ENCODE peak calls at places on chromosomes 3 and 15, in eight cellular contexts. B is stomach, S is pancreas, N is psoas muscle, X is heart right ventricle, H is uterus, F is cardiac muscle cell, C is breast epithelium. P is an unnamed sample. For H3K9me3, the result is how much of the 10 kb centered on the place peaks cover.

GRCh38 chr3:160098946-160099626 is 110.5 kb downstream of the IL12A start:
- DNase-seq in B (no peak), S (no peak), N (no peak), X (no peak), H (no peak), F (no peak), C (no peak), P (no peak)

GRCh38 chr3:10783360-10784346 is 32.4 kb upstream of the SLC6A11 start:
- DNase-seq in B (no peak), S (no peak), N (no peak), X (no peak), H (no peak), F (peak), C (no peak), P (no peak)

GRCh38 chr3:184880616-184881015 is 68.7 kb downstream of the VPS8 start:
- DNase-seq in B (no peak), S (no peak), N (no peak), X (no peak), H (no peak), F (no peak), C (no peak), P (no peak)

GRCh38 chr15:66905954-66906353 is 159.4 kb upstream of the SMAD3 start:
- DNase-seq in B (no peak), S (no peak), N (no peak), X (no peak), H (no peak), F (no peak), C (no peak), P (no peak)

GRCh38 chr15:101308604-101309435 is 13.8 kb upstream of the SNRPA1 start:
- DNase-seq in B (peak), S (no peak), N (no peak), X (no peak), H (peak), F (no peak), C (no peak), P (no peak)

GRCh38 chr15:92846716-92847115 is 53.4 kb upstream of the CHD2 start:
- DNase-seq in B (no peak), S (no peak), N (no peak), X (no peak), H (no peak), F (peak), C (no peak), P (no peak)

GRCh38 chr3:53820756-53821580 is 25.3 kb downstream of the CHDH start:
- DNase-seq in B (peak), S (peak), N (peak), X (no peak), H (no peak), F (no peak), C (peak), P (no peak)

GRCh38 chr3:56494679-56495322 is 26.5 kb upstream of the ERC2 start:
- DNase-seq in B (peak), S (peak), N (peak), X (peak), H (peak), F (peak), C (peak), P (peak)

GRCh38 chr15:99076555-99077308 is 28.1 kb upstream of the SYNM start:
- DNase-seq in B (peak), S (no peak), N (no peak), X (peak), H (peak), F (peak), C (peak), P (peak)

GRCh38 chr15:77446840-77447390 is 26.2 kb downstream of the HMG20A start:
- DNase-seq in B (no peak), S (no peak), N (no peak), X (no peak), H (no peak), F (no peak), C (no peak), P (no peak)

GRCh38 chr15:50707878-50708427 is 21.4 kb upstream of the TRPM7 start:
- DNase-seq in B (no peak), S (no peak), N (no peak), X (no peak), H (no peak), F (no peak), C (no peak), P (no peak)

DNA sequence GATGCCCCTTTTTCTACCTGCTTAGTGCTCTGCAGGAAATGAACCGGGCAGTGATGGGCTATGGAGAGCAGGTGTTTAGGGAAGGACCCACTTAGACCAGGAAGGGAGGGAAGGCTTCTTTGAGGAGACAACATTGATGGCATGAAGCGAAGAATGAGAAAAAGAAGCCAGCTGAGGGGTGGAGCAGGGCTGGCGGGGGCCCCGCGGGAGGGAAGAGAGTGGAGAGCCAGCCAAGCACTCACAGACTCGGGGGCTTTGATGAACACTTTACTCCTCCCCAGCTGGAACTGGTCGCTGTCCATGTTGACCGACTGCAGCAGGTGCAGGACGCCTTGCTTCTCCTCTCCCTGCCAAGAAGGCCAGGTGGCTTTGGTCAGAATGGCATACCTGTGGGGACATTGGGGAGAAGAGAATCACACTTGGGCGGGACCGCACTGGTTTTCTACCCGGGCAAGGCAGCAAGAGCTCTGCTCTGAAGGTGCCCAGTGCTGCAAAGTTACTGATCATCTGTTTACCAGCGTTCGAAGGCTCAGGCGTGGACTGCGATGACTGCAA is 28.4 kb upstream of the LDHAL6B start:
- DNase-seq in B (no peak), S (no peak), N (peak), X (no peak), H (no peak), F (no peak), C (no peak), P (no peak)
- H3K27ac ChIP-seq in B (no peak), S (no peak), N (peak), X (no peak), H (no peak), F (no peak), C (peak), P (no peak)

DNA sequence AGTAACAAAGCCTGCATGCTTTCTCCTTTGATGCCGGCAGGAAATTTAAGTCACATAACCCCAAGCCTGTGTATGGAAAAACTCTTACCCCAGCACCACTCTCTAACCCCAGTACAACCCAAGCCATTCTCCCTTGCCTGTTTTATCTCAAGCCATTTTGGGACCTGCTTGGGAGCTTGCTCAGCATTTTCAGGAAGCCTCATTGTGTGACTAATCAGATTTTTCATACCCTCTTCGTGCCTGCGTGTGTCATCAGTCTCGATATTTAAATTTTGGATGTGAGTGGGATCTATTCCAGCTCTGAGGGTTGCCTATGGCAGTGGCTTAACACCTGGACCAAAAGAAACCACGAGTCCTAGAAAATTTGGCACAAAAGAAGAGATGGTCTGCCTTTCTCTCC is 426.2 kb downstream of the SQOR start:
- DNase-seq in B (no peak), S (no peak), N (no peak), X (no peak), H (no peak), F (no peak), C (no peak), P (no peak)
- H3K9me3 ChIP-seq in B (under half), S (under half), N (under half), X (under half), H (under half), F (under half), C (under half), P (under half)

DNA sequence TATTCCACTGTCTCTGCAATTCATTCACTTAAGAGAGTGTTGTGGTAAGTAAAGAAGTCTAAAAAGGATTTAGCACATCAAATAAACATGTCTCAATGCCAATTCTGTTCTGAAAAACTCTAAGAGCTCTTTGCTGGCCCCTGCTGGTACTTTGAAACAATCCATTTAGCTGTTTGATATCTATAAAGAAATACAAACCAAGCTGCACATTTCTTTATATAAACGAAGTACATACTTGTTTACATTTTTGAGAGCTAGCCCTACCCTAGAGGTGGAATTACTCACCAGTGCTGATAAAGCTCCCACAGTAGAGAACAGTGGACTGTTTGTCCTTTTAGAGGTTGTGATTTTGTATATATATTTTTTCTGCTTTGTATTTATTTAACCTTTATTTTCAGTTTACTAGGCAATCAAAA is 75.5 kb downstream of the NEDD4 start:
- DNase-seq in B (peak), S (no peak), N (no peak), X (peak), H (no peak), F (peak), C (no peak), P (no peak)
- TF ChIP-seq CTCF in B (peak), S (no peak), N (peak), X (peak), H (peak), F (peak), C (peak), P (peak)

DNA sequence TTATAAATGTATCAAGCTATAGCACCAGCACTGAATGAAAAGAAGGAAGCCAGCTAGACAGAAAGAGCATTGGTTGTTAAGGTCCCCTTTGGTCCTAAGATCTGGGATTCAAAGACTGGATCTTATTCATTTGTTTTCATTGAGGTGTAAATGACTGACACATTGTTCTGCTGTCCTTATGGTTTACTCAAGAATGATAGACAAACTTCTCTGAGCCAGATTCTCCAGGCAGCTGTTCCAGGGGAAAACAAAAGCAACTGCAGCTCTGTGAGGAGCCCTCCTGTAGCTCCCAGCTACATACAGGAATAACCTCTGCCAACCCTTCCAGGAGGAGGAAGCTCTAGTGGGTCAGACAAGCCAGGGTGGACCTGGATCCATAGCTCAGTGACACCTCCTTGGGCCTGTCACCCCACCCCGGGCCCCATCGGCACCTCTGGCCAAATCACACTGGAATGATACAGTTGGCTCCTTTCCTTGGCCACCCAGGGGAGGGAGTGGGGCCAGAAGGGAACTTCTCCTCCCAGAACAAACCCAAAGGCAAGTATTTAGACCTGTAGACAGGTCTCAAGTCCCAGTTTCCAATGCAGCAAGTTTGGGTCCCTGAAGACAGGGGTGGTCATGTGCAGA is 57.8 kb downstream of the ZNF621 start:
- DNase-seq in B (no peak), S (no peak), N (no peak), X (no peak), H (no peak), F (no peak), C (no peak), P (no peak)
- H3K27ac ChIP-seq in B (no peak), S (no peak), N (no peak), X (no peak), H (no peak), F (no peak), C (no peak), P (no peak)

GRCh38 chr15:87634361-87634760 is 622.2 kb downstream of the NTRK3 start:
- DNase-seq in B (no peak), S (no peak), N (no peak), X (no peak), H (no peak), F (no peak), C (no peak), P (no peak)
- H3K9me3 ChIP-seq in B (under half), S (under half), N (under half), X (under half), H (under half), F (under half), C (under half), P (under half)

DNA sequence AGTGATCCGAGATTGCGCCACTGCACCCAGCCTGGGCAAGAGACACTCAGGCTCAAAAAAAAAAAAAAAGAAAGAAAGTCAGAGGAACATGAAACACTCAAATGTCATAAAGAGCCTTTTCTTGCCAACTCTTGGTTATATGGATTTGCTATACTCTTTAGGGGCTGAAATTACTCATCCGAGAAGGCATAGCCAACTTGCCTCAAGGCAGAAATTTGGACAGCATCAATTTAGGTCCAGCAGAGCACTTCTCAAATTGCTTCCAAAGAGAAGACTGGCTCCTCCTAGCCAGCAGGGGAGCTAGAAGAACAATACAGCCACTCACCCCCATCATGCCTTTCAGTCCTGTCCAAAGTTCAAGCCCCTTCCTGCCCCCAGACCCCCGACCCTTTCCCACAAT is 43.8 kb downstream of the OSBPL10 start:
- DNase-seq in B (no peak), S (no peak), N (no peak), X (no peak), H (no peak), F (peak), C (no peak), P (no peak)
- TF ChIP-seq CTCF in B (no peak), S (no peak), N (no peak), X (no peak), H (no peak), F (no peak), C (no peak), P (no peak)

GRCh38 chr3:15633159-15633558 is 31.6 kb downstream of the BTD start:
- DNase-seq in B (no peak), S (no peak), N (no peak), X (no peak), H (no peak), F (no peak), C (no peak), P (no peak)
- H3K27ac ChIP-seq in B (no peak), S (no peak), N (peak), X (no peak), H (peak), F (no peak), C (no peak), P (no peak)

P was measured in lung.